ENCODE peak calls at places on chromosomes 11 and 22, in seven cellular contexts. X is OCI-LY7, P is K562, N is H9, Z is PC-3, V is fibroblast of lung, I is GM23248. A is an unnamed sample.

GRCh38 chr11:124194696-124195418 is 11.7 kb downstream of the OR10D3 start:
- DNase-seq in I (peak), N (peak), X (peak), P (peak), Z (peak), V (peak), A (peak)

GRCh38 chr11:114308689-114309089 is 12.5 kb downstream of the NNMT start:
- DNase-seq in I (peak), N (no peak), V (peak), X (no peak), Z (no peak), P (no peak), A (no peak)

GRCh38 chr11:44564198-44564597 is 1.3 kb upstream of the CD82 start:
- DNase-seq in V (no peak), Z (no peak), P (no peak), I (peak), N (no peak), X (no peak), A (no peak)

GRCh38 chr11:9617960-9618359 is 44.5 kb downstream of the WEE1 start:
- DNase-seq in I (peak), Z (no peak), N (no peak), X (no peak), P (no peak), V (peak), A (no peak)

GRCh38 chr22:20514658-20515406 is 7.4 kb downstream of the MED15 start:
- DNase-seq in V (peak), I (peak), P (no peak), N (no peak), Z (peak), X (no peak), A (no peak)

GRCh38 chr11:86919557-86920210 is 35.5 kb downstream of the FZD4 start:
- DNase-seq in Z (peak), X (peak), V (peak), N (peak), P (peak), I (peak), A (peak)

GRCh38 chr22:47094861-47095330 is 332.4 kb downstream of the TBC1D22A start:
- DNase-seq in X (no peak), N (no peak), Z (peak), I (peak), V (peak), P (no peak), A (no peak)

GRCh38 chr11:13249992-13250391 is 27.6 kb upstream of the BMAL1 start:
- DNase-seq in I (peak), N (no peak), P (no peak), V (peak), X (no peak), Z (peak), A (no peak)

DNA sequence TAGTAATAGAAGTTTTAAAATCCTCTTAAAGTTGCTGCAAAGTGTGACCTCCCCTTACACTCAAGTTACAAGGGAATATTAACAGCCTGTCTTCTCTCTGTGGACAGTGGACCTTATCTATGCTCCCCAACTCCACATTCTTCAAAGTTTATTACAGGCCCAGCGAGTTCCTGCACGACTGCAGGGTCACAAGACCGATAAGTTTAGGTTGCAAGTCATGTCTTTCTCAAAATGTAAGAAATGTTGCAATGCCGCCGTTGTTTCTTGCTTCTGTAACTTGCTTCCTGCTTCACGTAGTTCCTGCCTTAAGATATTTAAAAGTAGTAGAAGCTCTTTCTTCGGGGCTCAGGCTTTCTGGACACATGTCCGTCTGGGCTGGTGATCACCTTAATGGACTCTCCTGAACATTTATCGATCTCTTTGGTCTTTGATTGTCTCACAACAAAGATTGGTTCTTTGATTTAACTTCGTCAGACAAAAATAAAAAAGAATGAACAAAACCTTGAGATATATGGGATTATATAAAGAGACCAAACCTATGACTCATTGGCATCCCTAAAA is 45.2 kb upstream of the GLYAT start:
- DNase-seq in P (no peak), N (no peak), V (no peak), I (no peak), X (no peak), Z (no peak), A (no peak)
- H3K27ac ChIP-seq in P (peak), N (no peak), V (no peak), I (no peak), X (no peak), Z (no peak), A (no peak)

DNA sequence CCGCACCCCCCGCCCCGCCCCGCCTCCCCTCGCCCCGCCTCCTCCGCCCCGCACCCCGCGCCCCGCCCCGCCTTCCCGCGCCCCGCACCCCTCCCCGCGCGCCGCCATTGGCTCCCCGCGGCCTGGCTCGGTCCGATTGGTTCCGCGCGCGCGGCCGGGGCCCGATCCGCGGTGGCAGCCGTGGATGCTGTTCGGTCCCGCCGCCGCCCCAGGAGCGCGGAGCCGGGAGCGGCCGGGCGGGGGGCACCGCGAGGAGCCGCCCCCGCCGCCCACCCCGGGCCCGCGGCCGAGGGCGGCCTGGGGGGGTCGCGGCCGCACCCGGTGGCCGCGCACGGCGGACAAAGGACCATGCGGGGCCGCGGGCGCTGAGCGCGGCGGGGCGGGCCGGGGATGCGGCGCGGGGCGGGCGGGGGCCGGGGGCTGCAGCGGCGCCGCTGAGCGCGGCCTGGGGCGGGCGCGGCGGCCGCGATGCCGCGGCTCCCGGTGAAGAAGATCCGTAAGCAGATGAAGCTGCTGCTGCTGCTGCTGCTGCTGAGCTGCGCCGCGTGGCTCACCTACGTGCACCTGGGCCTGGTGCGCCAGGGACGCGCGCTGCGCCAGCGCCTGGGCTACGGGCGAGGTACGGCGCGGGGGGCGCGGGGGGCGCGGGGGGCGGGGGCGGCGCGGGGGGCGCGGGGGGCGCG is at the start of gene B4GALNT4:
- DNase-seq in V (no peak), Z (peak), X (no peak), P (peak), N (no peak), I (peak), A (no peak)
- H3K4me2 ChIP-seq in V (peak), Z (peak), X (no peak), P (peak), N (peak), I (peak), A (no peak)

DNA sequence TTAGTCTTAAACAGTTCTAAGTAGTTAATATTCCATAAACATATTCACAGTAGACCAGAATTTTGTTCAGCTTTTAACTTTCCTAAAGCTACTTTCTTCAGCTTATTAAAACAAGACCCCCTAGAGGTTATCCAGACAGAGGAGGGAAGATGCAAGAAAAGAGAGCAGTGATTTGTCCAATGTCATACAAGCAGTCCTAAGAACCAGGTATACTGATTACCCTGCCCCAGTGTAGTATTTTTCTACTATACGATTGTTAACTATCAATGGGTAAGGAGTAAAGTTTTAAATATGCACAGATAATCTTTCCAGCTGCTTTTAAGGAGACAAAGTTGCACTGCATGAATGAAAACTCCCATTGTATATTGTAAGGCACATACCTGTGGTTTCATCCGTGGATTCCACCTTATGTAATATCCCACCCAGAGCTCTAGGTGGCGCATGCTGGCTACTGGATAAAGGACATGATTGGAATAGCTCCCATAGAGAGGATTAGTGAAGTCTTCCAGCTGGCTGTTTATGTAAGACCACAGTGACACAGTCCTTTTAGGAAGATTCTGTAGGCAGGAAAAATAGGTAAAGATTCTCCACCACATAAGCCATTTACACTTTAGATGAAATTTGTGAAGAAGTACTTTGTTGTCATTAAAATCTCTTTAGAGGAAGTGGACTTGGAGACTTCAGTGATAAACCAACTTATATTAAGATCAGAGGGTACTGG is 45.6 kb downstream of the CEP57 start:
- DNase-seq in N (peak), V (peak), X (peak), I (peak), P (peak), Z (peak), A (peak)
- H3K27ac ChIP-seq in N (no peak), V (peak), X (no peak), I (peak), P (no peak), Z (no peak), A (no peak)

GRCh38 chr11:100740440-100740839 is 53.4 kb downstream of the ARHGAP42 start:
- DNase-seq in N (no peak), Z (peak), X (no peak), I (no peak), V (peak), P (no peak), A (no peak)

GRCh38 chr11:100741866-100742625 is 55.0 kb downstream of the ARHGAP42 start:
- DNase-seq in V (peak), P (no peak), I (no peak), Z (no peak), N (no peak), X (no peak), A (no peak)

GRCh38 chr11:100735949-100736675 is 49.0 kb downstream of the ARHGAP42 start:
- DNase-seq in N (no peak), I (no peak), V (no peak), P (no peak), X (no peak), Z (no peak), A (no peak)

GRCh38 chr11:100738701-100739100 is 51.6 kb downstream of the ARHGAP42 start:
- DNase-seq in N (no peak), X (no peak), I (no peak), V (no peak), Z (no peak), P (no peak), A (no peak)

DNA sequence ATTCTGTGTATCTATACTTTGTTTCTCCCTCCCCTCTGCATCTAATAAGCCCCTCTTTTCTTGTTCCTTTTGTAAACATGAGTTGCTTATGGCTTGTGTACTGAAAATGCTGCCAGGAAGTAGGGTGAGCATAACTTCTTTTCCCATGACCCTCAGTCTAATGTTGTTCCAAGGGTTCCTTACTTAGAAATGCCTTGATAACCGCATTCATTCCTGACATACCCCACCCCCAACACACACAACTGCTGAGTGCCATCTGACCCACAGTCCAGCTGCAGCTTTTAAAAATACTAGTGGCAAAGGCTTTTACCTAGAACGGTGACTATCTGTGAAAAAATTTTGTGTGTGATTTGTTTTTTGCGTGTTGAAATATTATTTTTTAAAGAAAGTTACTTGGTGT is 52.5 kb downstream of the ARHGAP42 start:
- DNase-seq in Z (peak), N (no peak), I (no peak), V (peak), X (no peak), P (no peak), A (no peak)
- H3K4me2 ChIP-seq in Z (no peak), N (no peak), I (no peak), V (no peak), X (no peak), P (no peak), A (no peak)

A was measured in DND-41.